ENCODE peak calls at places on chromosomes 2 and 18, in six cellular contexts. One of them, this sample, is unnamed.
A peak's percentile ranks its signal among the peaks of the same experiment; 100 is the strongest.

GRCh38 chr2:120546077-120546864 is 189.4 kb upstream of the GLI2 start:
- DNase-seq in A549: no peak
- DNase-seq in fibroblast of lung: peak; percentile 85
- DNase-seq in HCT116: no peak
- DNase-seq in hepatocyte: peak; percentile 92
- DNase-seq in HepG2: peak; percentile 97
- DNase-seq in this sample: peak; percentile 46

GRCh38 chr18:29154196-29154757 is 977.3 kb upstream of the CDH2 start:
- DNase-seq in HepG2: no peak
- DNase-seq in hepatocyte: no peak
- DNase-seq in fibroblast of lung: no peak
- DNase-seq in A549: no peak
- DNase-seq in HCT116: no peak
- DNase-seq in this sample: peak; percentile 26

GRCh38 chr2:196380098-196380497 is 208.7 kb upstream of the STK17B start:
- DNase-seq in HepG2: no peak
- DNase-seq in fibroblast of lung: no peak
- DNase-seq in HCT116: no peak
- DNase-seq in A549: no peak
- DNase-seq in hepatocyte: no peak
- DNase-seq in this sample: no peak

GRCh38 chr2:74020717-74021406 is 36.2 kb downstream of the TET3 start:
- DNase-seq in HepG2: no peak
- DNase-seq in HCT116: no peak
- DNase-seq in hepatocyte: no peak
- DNase-seq in fibroblast of lung: no peak
- DNase-seq in A549: no peak
- DNase-seq in this sample: peak; percentile 27

GRCh38 chr2:33110461-33110860 is 163.7 kb downstream of the LTBP1 start:
- DNase-seq in HCT116: no peak
- DNase-seq in fibroblast of lung: no peak
- DNase-seq in hepatocyte: no peak
- DNase-seq in HepG2: no peak
- DNase-seq in A549: no peak
- DNase-seq in this sample: peak; percentile 19

GRCh38 chr2:172293952-172294351 is 133.4 kb upstream of the ITGA6 start:
- DNase-seq in fibroblast of lung: peak; percentile 81
- DNase-seq in A549: no peak
- DNase-seq in HCT116: no peak
- DNase-seq in hepatocyte: peak; percentile 62
- DNase-seq in HepG2: no peak
- DNase-seq in this sample: no peak

GRCh38 chr2:86000131-86000937 is 105.4 kb downstream of the POLR1A start:
- DNase-seq in hepatocyte: no peak
- DNase-seq in HepG2: no peak
- DNase-seq in fibroblast of lung: no peak
- DNase-seq in A549: no peak
- DNase-seq in HCT116: no peak
- DNase-seq in this sample: no peak

GRCh38 chr2:178761759-178762371 is 45.4 kb downstream of the TTN start:
- DNase-seq in A549: peak; percentile 6
- DNase-seq in hepatocyte: peak; percentile 77
- DNase-seq in HepG2: peak; percentile 60
- DNase-seq in HCT116: peak; percentile 42
- DNase-seq in fibroblast of lung: peak; percentile 65
- DNase-seq in this sample: peak; percentile 12

GRCh38 chr2:236498369-236498768 is 71.3 kb upstream of the ACKR3 start:
- DNase-seq in HepG2: no peak
- DNase-seq in fibroblast of lung: no peak
- DNase-seq in hepatocyte: no peak
- DNase-seq in A549: no peak
- DNase-seq in HCT116: no peak
- DNase-seq in this sample: peak; percentile 86

GRCh38 chr2:88022522-88022921 is 6.2 kb upstream of the RNU2-63P start:
- DNase-seq in fibroblast of lung: no peak
- DNase-seq in A549: no peak
- DNase-seq in HepG2: no peak
- DNase-seq in HCT116: no peak
- DNase-seq in hepatocyte: no peak
- DNase-seq in this sample: no peak

GRCh38 chr2:88018969-88019368 is 2.6 kb upstream of the RNU2-63P start:
- DNase-seq in HCT116: no peak
- DNase-seq in A549: no peak
- DNase-seq in fibroblast of lung: no peak
- DNase-seq in hepatocyte: no peak
- DNase-seq in HepG2: no peak
- DNase-seq in this sample: no peak

GRCh38 chr2:88019985-88020384 is 3.6 kb upstream of the RNU2-63P start:
- DNase-seq in HepG2: no peak
- DNase-seq in A549: no peak
- DNase-seq in fibroblast of lung: no peak
- DNase-seq in hepatocyte: no peak
- DNase-seq in HCT116: no peak
- DNase-seq in this sample: peak; percentile 58

GRCh38 chr2:88016086-88016947 is at the start of gene RNU2-63P:
- DNase-seq in HCT116: peak; percentile 94
- DNase-seq in A549: peak; percentile 93
- DNase-seq in HepG2: peak; percentile 96
- DNase-seq in fibroblast of lung: peak; percentile 95
- DNase-seq in hepatocyte: peak; percentile 89
- DNase-seq in this sample: peak; percentile 98

DNA sequence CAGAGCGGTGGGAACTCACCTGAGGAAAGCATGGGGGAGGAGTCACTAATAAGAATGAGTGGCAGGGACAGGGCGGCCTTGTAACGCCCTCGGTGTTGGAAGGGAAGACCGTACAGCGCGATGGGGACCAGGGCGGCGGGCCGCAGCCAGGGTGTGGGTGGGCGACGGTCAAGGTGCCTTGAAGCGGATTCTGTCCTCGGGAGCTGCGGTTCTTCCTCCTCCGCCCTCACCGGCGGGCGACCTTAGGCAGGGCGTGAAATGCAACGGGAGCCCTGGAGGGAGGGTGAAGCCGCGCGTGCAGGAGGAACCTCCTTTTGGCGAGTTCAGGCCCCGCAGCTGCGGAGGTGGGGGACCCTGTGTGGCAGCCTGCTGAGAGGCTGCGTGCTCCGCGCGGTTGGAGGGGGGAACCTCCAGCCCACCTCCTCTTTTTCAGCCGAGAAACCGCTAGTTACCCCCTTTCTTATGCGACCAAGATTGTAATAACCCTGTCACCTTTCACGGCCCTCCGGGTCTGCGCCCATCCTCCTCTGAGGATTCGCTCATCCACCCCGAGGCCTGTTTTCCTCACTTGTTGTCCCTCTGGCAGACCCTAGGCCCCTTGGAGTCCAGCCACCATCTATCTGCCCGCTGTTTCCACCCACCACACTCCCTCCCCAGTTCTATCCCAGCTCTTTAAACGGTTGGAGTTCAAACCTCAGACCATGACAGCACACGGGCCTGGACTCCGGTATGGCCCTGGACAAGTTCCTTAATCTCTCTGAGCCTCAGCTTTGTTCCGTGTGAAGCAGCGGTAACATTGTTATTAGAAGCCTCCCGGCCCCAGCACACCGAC is 817 bp upstream of the RNU2-63P start:
- DNase-seq in fibroblast of lung: no peak
- DNase-seq in A549: peak; percentile 68
- DNase-seq in HepG2: peak; percentile 75
- DNase-seq in HCT116: peak; percentile 59
- DNase-seq in hepatocyte: peak; percentile 80
- DNase-seq in this sample: no peak
- H3K27ac ChIP-seq in fibroblast of lung: no peak overlapping the region
- H3K27ac ChIP-seq in A549: peak overlapping the region; percentile 90
- H3K27ac ChIP-seq in HepG2: peak overlapping the region; percentile 96
- H3K27ac ChIP-seq in HCT116: peak overlapping the region; percentile 74
- H3K27ac ChIP-seq in hepatocyte: peak overlapping the region; percentile 88
- H3K27ac ChIP-seq in this sample: peak overlapping the region; percentile 32

GRCh38 chr18:58046794-58047555 is 2.9 kb downstream of the NEDD4L start:
- DNase-seq in HepG2: peak; percentile 55
- DNase-seq in fibroblast of lung: no peak
- DNase-seq in HCT116: no peak
- DNase-seq in A549: no peak
- DNase-seq in hepatocyte: peak; percentile 28
- DNase-seq in this sample: peak; percentile 19
- H3K4me2 ChIP-seq in HepG2: peak overlapping the region; percentile 88
- H3K4me2 ChIP-seq in fibroblast of lung: no peak overlapping the region
- H3K4me2 ChIP-seq in HCT116: peak overlapping the region; percentile 99
- H3K4me2 ChIP-seq in A549: peak overlapping the region; percentile 92
- H3K4me2 ChIP-seq in hepatocyte: peak overlapping the region; percentile 84
- H3K4me2 ChIP-seq in this sample: no peak overlapping the region

GRCh38 chr2:1654696-1655374 is 89.5 kb downstream of the PXDN start:
- DNase-seq in fibroblast of lung: no peak
- DNase-seq in hepatocyte: no peak
- DNase-seq in HCT116: no peak
- DNase-seq in HepG2: no peak
- DNase-seq in A549: no peak
- DNase-seq in this sample: no peak
- H3K27ac ChIP-seq in fibroblast of lung: peak overlapping the region; percentile 86
- H3K27ac ChIP-seq in hepatocyte: no peak overlapping the region
- H3K27ac ChIP-seq in HCT116: no peak overlapping the region
- H3K27ac ChIP-seq in HepG2: no peak overlapping the region
- H3K27ac ChIP-seq in A549: no peak overlapping the region
- H3K27ac ChIP-seq in this sample: no peak overlapping the region

GRCh38 chr18:3055861-3056260 is 42.9 kb upstream of the LPIN2 start:
- DNase-seq in HepG2: no peak
- DNase-seq in hepatocyte: no peak
- DNase-seq in A549: no peak
- DNase-seq in fibroblast of lung: no peak
- DNase-seq in HCT116: no peak
- DNase-seq in this sample: peak; percentile 90

GRCh38 chr18:3054785-3055184 is 41.8 kb upstream of the LPIN2 start:
- DNase-seq in HepG2: no peak
- DNase-seq in fibroblast of lung: no peak
- DNase-seq in A549: no peak
- DNase-seq in HCT116: no peak
- DNase-seq in hepatocyte: no peak
- DNase-seq in this sample: peak; percentile 9

GRCh38 chr18:3053081-3053480 is 40.1 kb upstream of the LPIN2 start:
- DNase-seq in fibroblast of lung: no peak
- DNase-seq in A549: no peak
- DNase-seq in HCT116: no peak
- DNase-seq in hepatocyte: no peak
- DNase-seq in HepG2: no peak
- DNase-seq in this sample: no peak

GRCh38 chr18:3055201-3055600 is 42.3 kb upstream of the LPIN2 start:
- DNase-seq in hepatocyte: no peak
- DNase-seq in HepG2: no peak
- DNase-seq in A549: no peak
- DNase-seq in fibroblast of lung: peak; percentile 56
- DNase-seq in HCT116: no peak
- DNase-seq in this sample: no peak

DNA sequence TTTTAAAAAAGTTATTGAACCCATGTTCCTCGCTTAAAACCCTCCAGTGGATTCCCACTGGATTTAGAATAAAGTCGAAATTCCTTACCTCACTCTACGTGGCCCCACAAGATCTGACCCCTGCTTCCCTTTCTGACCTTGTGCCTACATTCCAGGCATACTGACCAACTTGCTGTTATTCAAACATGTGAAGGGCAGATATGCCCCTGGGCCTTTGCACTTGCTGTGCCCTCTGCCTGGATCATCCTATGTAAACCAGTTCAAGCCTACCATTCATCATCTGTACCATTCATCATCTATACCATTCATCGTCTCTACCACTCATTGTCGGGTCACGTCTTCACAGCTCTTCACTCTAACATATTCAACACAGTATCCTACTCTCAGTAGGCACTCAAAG is 41.3 kb upstream of the LPIN2 start:
- DNase-seq in A549: no peak
- DNase-seq in fibroblast of lung: no peak
- DNase-seq in HCT116: no peak
- DNase-seq in hepatocyte: no peak
- DNase-seq in HepG2: no peak
- DNase-seq in this sample: no peak
- H3K4me2 ChIP-seq in A549: no peak overlapping the region
- H3K4me2 ChIP-seq in fibroblast of lung: no peak overlapping the region
- H3K4me2 ChIP-seq in HCT116: no peak overlapping the region
- H3K4me2 ChIP-seq in hepatocyte: no peak overlapping the region
- H3K4me2 ChIP-seq in HepG2: no peak overlapping the region
- H3K4me2 ChIP-seq in this sample: no peak overlapping the region

GRCh38 chr2:220077488-220077887 is 450.1 kb downstream of the SLC4A3 start:
- DNase-seq in hepatocyte: peak; percentile 26
- DNase-seq in HepG2: no peak
- DNase-seq in A549: no peak
- DNase-seq in HCT116: no peak
- DNase-seq in fibroblast of lung: peak; percentile 72
- DNase-seq in this sample: no peak

GRCh38 chr2:220078439-220078838 is 451.0 kb downstream of the SLC4A3 start:
- DNase-seq in HCT116: no peak
- DNase-seq in HepG2: no peak
- DNase-seq in fibroblast of lung: peak; percentile 33
- DNase-seq in hepatocyte: no peak
- DNase-seq in A549: no peak
- DNase-seq in this sample: no peak

GRCh38 chr2:220076734-220077133 is 449.3 kb downstream of the SLC4A3 start:
- DNase-seq in HCT116: no peak
- DNase-seq in hepatocyte: peak; percentile 48
- DNase-seq in A549: no peak
- DNase-seq in fibroblast of lung: peak; percentile 80
- DNase-seq in HepG2: no peak
- DNase-seq in this sample: no peak

GRCh38 chr2:220081171-220081570 is 453.7 kb downstream of the SLC4A3 start:
- DNase-seq in A549: no peak
- DNase-seq in HepG2: no peak
- DNase-seq in HCT116: no peak
- DNase-seq in hepatocyte: no peak
- DNase-seq in fibroblast of lung: no peak
- DNase-seq in this sample: no peak

DNA sequence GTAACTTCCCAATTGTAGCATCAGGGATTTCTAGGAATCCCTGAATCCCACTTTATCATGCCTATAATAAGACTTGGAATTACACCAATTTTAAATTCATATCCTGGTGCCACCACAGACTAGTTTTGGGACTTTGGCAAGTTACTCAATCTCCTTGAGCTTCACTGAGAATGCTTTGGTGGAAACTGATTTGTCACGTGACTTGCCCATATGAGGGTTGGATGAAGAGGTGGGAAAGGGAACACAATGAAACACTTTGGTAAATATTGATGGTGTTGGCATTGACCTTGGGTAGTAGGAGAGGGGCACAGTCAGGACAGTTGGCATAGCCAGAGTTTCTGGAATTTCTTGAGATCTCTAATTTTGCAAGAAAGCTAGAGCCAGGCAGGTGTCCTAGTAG is 452.2 kb downstream of the SLC4A3 start:
- DNase-seq in hepatocyte: no peak
- DNase-seq in HepG2: no peak
- DNase-seq in A549: no peak
- DNase-seq in HCT116: no peak
- DNase-seq in fibroblast of lung: no peak
- DNase-seq in this sample: no peak
- H3K27ac ChIP-seq in hepatocyte: no peak overlapping the region
- H3K27ac ChIP-seq in HepG2: no peak overlapping the region
- H3K27ac ChIP-seq in A549: no peak overlapping the region
- H3K27ac ChIP-seq in HCT116: no peak overlapping the region
- H3K27ac ChIP-seq in fibroblast of lung: no peak overlapping the region
- H3K27ac ChIP-seq in this sample: no peak overlapping the region